ENCODE peak calls at places on chromosome 3, in four cellular contexts. L is HepG2, O is K562, U is HCT116. K is an unnamed sample.

GRCh38 chr3:193548406-193548805 is 6.3 kb downstream of the ATP13A4 start:
- DNase-seq in L (no peak), O (no peak), U (no peak), K (no peak)

GRCh38 chr3:106034313-106034712 is 165.5 kb upstream of the CBLB start:
- DNase-seq in L (no peak), O (no peak), U (no peak), K (no peak)

GRCh38 chr3:32937331-32937730 is 14.1 kb upstream of the CCR4 start:
- DNase-seq in L (no peak), O (no peak), U (no peak), K (no peak)

GRCh38 chr3:190697901-190698300 is 164.6 kb downstream of the GMNC start:
- DNase-seq in L (no peak), O (no peak), U (no peak), K (no peak)

GRCh38 chr3:30035935-30036567 is 570.4 kb upstream of the TGFBR2 start:
- DNase-seq in L (no peak), O (no peak), U (no peak), K (no peak)

GRCh38 chr3:81244196-81244595 is 517.2 kb downstream of the GBE1 start:
- DNase-seq in L (no peak), O (no peak), U (no peak), K (no peak)

GRCh38 chr3:14424711-14425573 is 22.5 kb downstream of the SLC6A6 start:
- DNase-seq in L (no peak), O (peak), U (no peak), K (no peak)

GRCh38 chr3:134374791-134375541 is 719 bp upstream of the AMOTL2 start:
- DNase-seq in L (peak), O (no peak), U (no peak), K (no peak)

GRCh38 chr3:101303089-101303731 is 17.2 kb downstream of the IMPG2 start:
- DNase-seq in L (no peak), O (no peak), U (no peak), K (peak)

GRCh38 chr3:40583691-40584090 is 58.9 kb downstream of the ZNF621 start:
- DNase-seq in L (no peak), O (no peak), U (no peak), K (no peak)

GRCh38 chr3:111080357-111080937 is 8.8 kb downstream of the NECTIN3 start:
- DNase-seq in L (peak), O (peak), U (no peak), K (no peak)

GRCh38 chr3:154430014-154430413 is at the start of gene GPR149:
- DNase-seq in L (no peak), O (no peak), U (peak), K (no peak)

GRCh38 chr3:168984872-168985271 is 678.6 kb downstream of the MECOM start:
- DNase-seq in L (no peak), O (no peak), U (no peak), K (no peak)

GRCh38 chr3:157163554-157163953 is 3.6 kb upstream of the CCNL1 start:
- DNase-seq in L (no peak), O (no peak), U (no peak), K (no peak)

GRCh38 chr3:179768080-179768479 is 115.2 kb downstream of the USP13 start:
- DNase-seq in L (no peak), O (peak), U (no peak), K (no peak)

GRCh38 chr3:177262396-177262795 is 65.1 kb upstream of the TBL1XR1 start:
- DNase-seq in L (peak), O (no peak), U (no peak), K (no peak)

GRCh38 chr3:97197083-97197482 is 382.7 kb downstream of the EPHA6 start:
- DNase-seq in L (no peak), O (no peak), U (no peak), K (no peak)

GRCh38 chr3:196323723-196324122 is 5.7 kb upstream of the DYNLT2B start:
- DNase-seq in L (peak), O (peak), U (no peak), K (no peak)

GRCh38 chr3:46368569-46368968 is 2.2 kb upstream of the CCR5 start:
- DNase-seq in L (no peak), O (peak), U (no peak), K (no peak)

GRCh38 chr3:128882709-128883108 is 3.3 kb downstream of the ACAD9 start:
- DNase-seq in L (no peak), O (no peak), U (no peak), K (no peak)

GRCh38 chr3:146404451-146404850 is 64.9 kb downstream of the PLSCR2 start:
- DNase-seq in L (no peak), O (no peak), U (no peak), K (no peak)

GRCh38 chr3:182810574-182811268 is 17.4 kb downstream of the ATP11B start:
- DNase-seq in L (no peak), O (peak), U (no peak), K (no peak)

GRCh38 chr3:53238051-53238850 is 17.6 kb downstream of the TKT start:
- DNase-seq in L (peak), O (no peak), U (peak), K (no peak)

GRCh38 chr3:33170531-33170930 is 48.1 kb downstream of the SUSD5 start:
- DNase-seq in L (no peak), O (no peak), U (no peak), K (no peak)

GRCh38 chr3:58167431-58168351 is 43.1 kb downstream of the DNASE1L3 start:
- DNase-seq in L (no peak), O (peak), U (no peak), K (no peak)

GRCh38 chr3:13878711-13879101 is 1.2 kb downstream of the WNT7A start:
- DNase-seq in L (no peak), O (no peak), U (no peak), K (no peak)

GRCh38 chr3:46429671-46430070 is 22.6 kb downstream of the CCRL2 start:
- DNase-seq in L (no peak), O (no peak), U (no peak), K (no peak)

GRCh38 chr3:150317469-150317868 is 90.6 kb upstream of the TSC22D2 start:
- DNase-seq in L (peak), O (no peak), U (no peak), K (peak)

GRCh38 chr3:127722928-127723603 is 50.3 kb downstream of the ABTB1 start:
- DNase-seq in L (no peak), O (no peak), U (no peak), K (no peak)

GRCh38 chr3:72957303-72957702 is 39.3 kb upstream of the PPP4R2 start:
- DNase-seq in L (peak), O (no peak), U (no peak), K (no peak)

GRCh38 chr3:102207173-102207572 is 227.6 kb upstream of the ZPLD1 start:
- DNase-seq in L (no peak), O (no peak), U (no peak), K (no peak)

GRCh38 chr3:23648965-23649328 is 156.8 kb upstream of the UBE2E1 start:
- DNase-seq in L (no peak), O (no peak), U (no peak), K (no peak)

GRCh38 chr3:23647706-23648258 is 158.0 kb upstream of the UBE2E1 start:
- DNase-seq in L (no peak), O (no peak), U (no peak), K (no peak)

GRCh38 chr3:23649502-23649901 is 156.3 kb upstream of the UBE2E1 start:
- DNase-seq in L (no peak), O (no peak), U (no peak), K (no peak)

GRCh38 chr3:23648326-23648964 is 157.3 kb upstream of the UBE2E1 start:
- DNase-seq in L (no peak), O (peak), U (no peak), K (no peak)

GRCh38 chr3:23650371-23651140 is 155.2 kb upstream of the UBE2E1 start:
- DNase-seq in L (no peak), O (no peak), U (no peak), K (peak)
- TF ChIP-seq TCF7L2 in L (no peak), O (no peak), U (no peak), K (no peak)

DNA sequence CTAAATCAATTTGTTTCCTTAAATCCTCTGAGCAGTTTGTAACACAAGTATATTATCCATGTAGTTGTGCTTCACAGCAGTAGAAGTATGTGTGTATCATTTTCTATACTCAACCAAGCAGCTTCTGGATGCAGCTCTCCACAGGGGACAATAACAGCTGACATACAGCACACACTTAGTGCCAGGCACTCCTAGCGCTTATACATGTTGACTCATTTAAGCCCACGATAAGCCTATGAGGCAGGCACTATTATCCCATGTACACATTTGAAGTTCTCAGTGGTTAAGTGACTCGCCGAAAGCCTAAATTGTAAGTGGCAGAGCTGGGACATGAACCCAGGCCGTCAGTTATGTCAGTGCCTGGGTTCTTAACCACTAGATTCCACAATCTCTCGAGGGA is 20.3 kb upstream of the LPP start:
- DNase-seq in L (no peak), O (no peak), U (no peak), K (no peak)
- H3K27ac ChIP-seq in L (no peak), O (no peak), U (no peak), K (no peak)

GRCh38 chr3:113516115-113516505 is 1.2 kb upstream of the SPICE1 start:
- DNase-seq in L (peak), O (peak), U (no peak), K (no peak)
- TF ChIP-seq CTCF in L (peak), O (no peak), U (no peak), K (peak)

GRCh38 chr3:38538773-38539353 is 42.7 kb downstream of the EXOG start:
- DNase-seq in L (no peak), O (no peak), U (no peak), K (no peak)

GRCh38 chr3:38544926-38545325 is 48.8 kb downstream of the EXOG start:
- DNase-seq in L (no peak), O (no peak), U (no peak), K (no peak)

GRCh38 chr3:38542401-38543298 is 46.5 kb downstream of the EXOG start:
- DNase-seq in L (no peak), O (no peak), U (no peak), K (no peak)

GRCh38 chr3:38543602-38544001 is 47.5 kb downstream of the EXOG start:
- DNase-seq in L (no peak), O (no peak), U (no peak), K (no peak)

DNA sequence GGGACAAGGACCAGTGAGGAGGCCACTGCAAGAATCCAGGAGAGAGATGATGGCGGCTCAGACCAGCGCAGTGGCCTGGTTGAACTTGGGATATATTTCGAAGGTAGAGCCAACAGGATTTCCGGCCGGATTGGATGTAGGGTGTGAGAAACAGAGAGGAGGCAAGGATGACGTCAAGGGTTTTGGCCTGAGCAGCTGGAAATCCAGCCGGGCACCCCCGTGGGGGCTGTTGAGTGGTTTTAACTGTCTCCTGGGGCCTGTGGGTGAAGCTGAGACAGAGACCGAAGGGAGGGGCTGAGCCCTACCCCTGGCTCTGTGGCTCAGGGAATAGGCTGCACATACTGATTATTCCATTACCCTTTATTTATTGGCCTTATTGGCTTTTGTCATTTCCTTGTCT is 45.7 kb downstream of the EXOG start:
- DNase-seq in L (no peak), O (no peak), U (no peak), K (no peak)
- TF ChIP-seq TCF7L2 in L (no peak), O (no peak), U (no peak), K (no peak)

K was measured in Panc1.